ENCODE peak calls at places on chromosomes 4 and X, in seven cellular contexts. K is CD8-positive, alpha-beta memory T cell; E is A549; W is GM12865; T is AG04450; A is lung; V is upper lobe of right lung. P is an unnamed sample.
A peak's percentile ranks its signal among the peaks of the same experiment; 100 is the strongest.

GRCh38 chrX:63506320-63506719 is 155.2 kb upstream of the SPIN4 start:
- DNase-seq in K (no peak), E (no peak), W (peak; percentile 33), T (no peak), A (no peak), V (no peak), P (peak; percentile 39)

GRCh38 chrX:68878977-68879376 is 50.2 kb downstream of the EFNB1 start:
- DNase-seq in K (no peak), E (no peak), W (no peak), T (no peak), A (no peak), V (no peak), P (no peak)

GRCh38 chrX:70479197-70479969 is 34.7 kb downstream of the DLG3 start:
- DNase-seq in K (no peak), E (peak; percentile 9), W (no peak), T (peak; percentile 29), A (no peak), V (no peak), P (peak; percentile 83)

GRCh38 chr4:138891610-138892009 is 124.0 kb upstream of the NOCT start:
- DNase-seq in K (no peak), E (no peak), W (no peak), T (no peak), A (no peak), V (no peak), P (no peak)

GRCh38 chr4:42787071-42787463 is 105.4 kb upstream of the GRXCR1 start:
- DNase-seq in K (no peak), E (no peak), W (no peak), T (no peak), A (no peak), V (no peak), P (no peak)

GRCh38 chr4:37885496-37885895 is 5.4 kb upstream of the TBC1D1 start:
- DNase-seq in K (no peak), E (no peak), W (no peak), T (no peak), A (no peak), V (no peak), P (no peak)

GRCh38 chrX:76987381-76987780 is 459.8 kb upstream of the FGF16 start:
- DNase-seq in K (no peak), E (no peak), W (no peak), T (no peak), A (no peak), V (no peak), P (no peak)

GRCh38 chr4:75849459-75849858 is 52.8 kb downstream of the PPEF2 start:
- DNase-seq in K (no peak), E (no peak), W (peak; percentile 9), T (no peak), A (no peak), V (no peak), P (no peak)

GRCh38 chr4:108359130-108359709 is 190.5 kb upstream of the LEF1 start:
- DNase-seq in K (no peak), E (no peak), W (peak; percentile 70), T (no peak), A (no peak), V (no peak), P (no peak)

GRCh38 chrX:40581333-40581910 is 652 bp downstream of the ATP6AP2 start:
- DNase-seq in K (peak; percentile 1), E (peak; percentile 14), W (no peak), T (no peak), A (no peak), V (no peak), P (peak; percentile 3)

GRCh38 chrX:114037515-114037914 is 546.4 kb upstream of the HTR2C start:
- DNase-seq in K (no peak), E (no peak), W (no peak), T (no peak), A (no peak), V (no peak), P (no peak)

GRCh38 chr4:91894006-91894405 is 409.8 kb upstream of the GRID2 start:
- DNase-seq in K (no peak), E (no peak), W (no peak), T (no peak), A (no peak), V (no peak), P (no peak)

GRCh38 chrX:151088221-151088620 is 88.2 kb upstream of the GPR50 start:
- DNase-seq in K (no peak), E (no peak), W (no peak), T (no peak), A (no peak), V (no peak), P (no peak)

GRCh38 chr4:10285028-10285427 is 168.4 kb upstream of the WDR1 start:
- DNase-seq in K (no peak), E (no peak), W (no peak), T (no peak), A (no peak), V (no peak), P (no peak)

GRCh38 chr4:94452476-94453300 is 946 bp downstream of the PDLIM5 start:
- DNase-seq in K (peak; percentile 3), E (peak; percentile 17), W (peak; percentile 55), T (peak; percentile 63), A (peak; percentile 83), V (peak; percentile 87), P (peak; percentile 89)

GRCh38 chr4:127586922-127587571 is 45.7 kb upstream of the INTU start:
- DNase-seq in K (no peak), E (peak; percentile 29), W (peak; percentile 44), T (no peak), A (no peak), V (no peak), P (peak; percentile 36)

GRCh38 chr4:4334798-4335520 is 44.9 kb downstream of the ZBTB49 start:
- DNase-seq in K (peak; percentile 73), E (peak; percentile 19), W (peak; percentile 79), T (no peak), A (peak; percentile 70), V (peak; percentile 80), P (peak; percentile 45)

GRCh38 chr4:89491731-89492235 is 184.2 kb upstream of the GPRIN3 start:
- DNase-seq in K (no peak), E (no peak), W (no peak), T (no peak), A (no peak), V (no peak), P (no peak)

GRCh38 chr4:182307746-182308145 is 64.5 kb downstream of the TENM3 start:
- DNase-seq in K (no peak), E (no peak), W (no peak), T (peak; percentile 91), A (peak; percentile 54), V (no peak), P (peak; percentile 98)

GRCh38 chrX:124462931-124463330 is 116.6 kb downstream of the SH2D1A start:
- DNase-seq in K (no peak), E (no peak), W (no peak), T (no peak), A (no peak), V (no peak), P (no peak)

GRCh38 chr4:167826281-167826680 is 266.1 kb upstream of the ANXA10 start:
- DNase-seq in K (no peak), E (no peak), W (no peak), T (no peak), A (no peak), V (no peak), P (no peak)

GRCh38 chr4:151163855-151164254 is 64.4 kb downstream of the RPS3A start:
- DNase-seq in K (no peak), E (no peak), W (no peak), T (no peak), A (no peak), V (no peak), P (no peak)

GRCh38 chr4:7192252-7193039 is at the start of gene SORCS2:
- DNase-seq in K (peak; percentile 17), E (peak; percentile 42), W (peak; percentile 47), T (no peak), A (no peak), V (peak; percentile 83), P (peak; percentile 36)
- H3K4me3 ChIP-seq in K (no peak within 1 kb of the TSS), E (peak within 1 kb of the TSS; percentile 56), W (no peak within 1 kb of the TSS), T (peak within 1 kb of the TSS; percentile 43), A (no peak within 1 kb of the TSS), V (peak within 1 kb of the TSS; percentile 42), P (peak within 1 kb of the TSS; percentile 48)

DNA sequence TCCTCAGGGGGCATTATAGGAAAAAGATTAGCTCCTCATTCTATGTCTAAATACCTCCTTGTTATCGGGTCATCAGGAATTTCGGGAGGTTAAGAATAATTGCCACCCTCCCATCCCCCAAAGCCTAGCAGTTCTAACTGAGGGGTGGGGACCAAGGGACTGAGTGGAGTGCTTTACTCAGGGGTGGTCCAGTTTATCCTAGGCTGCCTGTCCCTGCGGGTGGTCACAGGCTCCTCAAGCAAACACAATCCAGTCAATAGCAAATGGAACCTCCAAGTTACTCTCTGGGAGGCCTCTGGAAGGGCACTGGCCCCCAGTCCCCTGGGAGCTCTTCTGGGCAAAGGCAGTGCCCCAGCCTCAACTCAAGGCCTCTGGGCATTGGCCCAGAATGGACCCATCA is 6.7 kb downstream of the ELF4 start:
- DNase-seq in K (no peak), E (no peak), W (no peak), T (no peak), A (no peak), V (no peak), P (no peak)
- H3K4me3 ChIP-seq in K (no peak overlapping the region), E (no peak overlapping the region), W (no peak overlapping the region), T (no peak overlapping the region), A (no peak overlapping the region), V (no peak overlapping the region), P (no peak overlapping the region)

GRCh38 chr4:120517966-120518365 is 404.6 kb downstream of the PRDM5 start:
- DNase-seq in K (no peak), E (peak; percentile 7), W (peak; percentile 63), T (peak; percentile 48), A (no peak), V (no peak), P (peak; percentile 75)
- H3K4me3 ChIP-seq in K (no peak overlapping the region), E (peak overlapping the region; percentile 19), W (peak overlapping the region; percentile 26), T (peak overlapping the region; percentile 23), A (no peak overlapping the region), V (no peak overlapping the region), P (no peak overlapping the region)

GRCh38 chrX:13688384-13688771 is 550 bp upstream of the RAB9A start:
- DNase-seq in K (no peak), E (no peak), W (no peak), T (no peak), A (no peak), V (no peak), P (no peak)
- H3K4me3 ChIP-seq in K (peak overlapping the region; percentile 80), E (peak overlapping the region; percentile 85), W (peak overlapping the region; percentile 87), T (peak overlapping the region; percentile 59), A (no peak overlapping the region), V (peak overlapping the region; percentile 64), P (peak overlapping the region; percentile 77)

DNA sequence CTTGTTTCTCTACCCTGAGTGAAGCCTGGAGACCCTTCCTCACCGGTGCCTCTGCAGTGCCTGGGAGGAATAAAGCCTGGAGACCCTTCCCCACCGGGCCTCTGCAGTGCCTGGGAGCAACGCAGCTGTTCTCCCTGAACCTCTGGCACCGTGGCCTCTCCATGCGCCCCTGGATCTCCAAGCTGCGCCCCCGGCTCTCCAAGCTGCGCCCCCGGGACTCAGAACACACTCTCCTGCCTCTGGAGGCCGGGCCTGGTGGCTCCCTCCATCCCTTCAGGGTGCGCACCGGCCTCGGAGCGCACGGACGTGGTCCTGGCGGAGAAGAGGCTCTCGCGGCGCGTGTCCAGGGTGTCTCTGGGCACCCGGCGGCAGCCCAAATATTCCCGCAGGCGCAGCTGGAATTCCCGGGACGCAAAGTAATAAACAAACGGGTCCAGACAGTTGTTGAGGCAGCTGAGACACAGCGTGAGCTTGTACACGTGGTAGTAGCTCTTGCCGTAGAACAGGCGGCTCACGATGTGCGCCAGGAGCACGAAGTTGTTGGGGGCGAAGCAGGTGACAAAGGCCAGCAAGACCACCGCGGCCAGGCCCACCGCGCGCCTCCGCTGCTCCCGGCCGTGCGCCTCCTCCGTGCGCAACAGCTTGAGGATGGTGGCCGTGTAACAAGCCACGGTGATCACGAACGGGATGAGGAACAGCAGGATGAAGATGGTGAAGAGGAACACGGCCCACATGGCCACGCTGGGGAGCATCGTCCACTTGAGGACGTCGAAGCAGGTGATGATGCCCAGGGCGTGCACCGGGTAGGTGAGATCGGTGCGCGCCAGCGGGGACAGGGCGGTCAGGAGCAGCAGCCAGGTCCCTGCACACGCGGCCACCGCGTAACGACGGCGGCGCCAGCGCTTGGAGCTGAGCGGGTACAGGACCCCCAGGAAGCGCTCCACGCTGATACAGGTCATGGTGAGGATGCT is 12.8 kb upstream of the ASMTL start:
- DNase-seq in K (no peak), E (no peak), W (no peak), T (no peak), A (peak; percentile 3), V (peak; percentile 52), P (no peak)
- H3K4me3 ChIP-seq in K (peak overlapping the region; percentile 31), E (no peak overlapping the region), W (no peak overlapping the region), T (no peak overlapping the region), A (no peak overlapping the region), V (no peak overlapping the region), P (no peak overlapping the region)